ENCODE peak calls at places on chromosomes 4 and X, in four cellular contexts. W is activated gamma-delta T cell treated with anti-CD3 and anti-CD28 coated beads, Interleukin-2, amount 50 U/mL, for 16 hours; Q is tibial nerve; U is caudate nucleus. J is an unnamed sample.

GRCh38 chr4:19614171-19614570 is 637.5 kb upstream of the SLIT2 start:
- DNase-seq in W (no peak), Q (no peak), U (no peak), J (no peak)

GRCh38 chr4:71230258-71230594 is 108.6 kb upstream of the SLC4A4 start:
- DNase-seq in W (no peak), Q (no peak), U (no peak), J (no peak)

GRCh38 chr4:125456075-125456474 is 141.3 kb downstream of the FAT4 start:
- DNase-seq in W (no peak), Q (no peak), U (no peak), J (no peak)

GRCh38 chrX:10633722-10634121 is 13.3 kb upstream of the MID1 start:
- DNase-seq in W (no peak), Q (no peak), U (no peak), J (no peak)

GRCh38 chr4:74548561-74548960 is 103.6 kb downstream of the AREG start:
- DNase-seq in W (no peak), Q (no peak), U (no peak), J (no peak)

GRCh38 chr4:10093801-10094552 is 22.6 kb downstream of the WDR1 start:
- DNase-seq in W (no peak), Q (no peak), U (no peak), J (no peak)

GRCh38 chrX:12065251-12065650 is 73.0 kb upstream of the FRMPD4 start:
- DNase-seq in W (no peak), Q (no peak), U (no peak), J (peak)

GRCh38 chrX:119226431-119226830 is 9.7 kb upstream of the PGRMC1 start:
- DNase-seq in W (no peak), Q (no peak), U (no peak), J (no peak)

GRCh38 chrX:153474718-153475117 is 4.3 kb upstream of the HAUS7 start:
- DNase-seq in W (no peak), Q (no peak), U (no peak), J (peak)

GRCh38 chr4:70734168-70734954 is 12.6 kb downstream of the RUFY3 start:
- DNase-seq in W (peak), Q (no peak), U (no peak), J (peak)

GRCh38 chr4:160319221-160319867 is 1216.5 kb downstream of the RAPGEF2 start:
- DNase-seq in W (no peak), Q (no peak), U (no peak), J (no peak)

GRCh38 chr4:21304061-21304541 is 603.8 kb downstream of the PACRGL start:
- DNase-seq in W (no peak), Q (no peak), U (no peak), J (peak)

GRCh38 chr4:16083217-16084191 is at the start of gene PROM1:
- DNase-seq in W (no peak), Q (no peak), U (no peak), J (peak)

GRCh38 chrX:39960219-39960618 is 137.5 kb downstream of the BCOR start:
- DNase-seq in W (no peak), Q (no peak), U (no peak), J (no peak)

GRCh38 chrX:23616361-23616760 is 50.9 kb upstream of the PRDX4 start:
- DNase-seq in W (no peak), Q (no peak), U (no peak), J (peak)

GRCh38 chr4:6546681-6547447 is 28.1 kb upstream of the MAN2B2 start:
- DNase-seq in W (peak), Q (no peak), U (peak), J (peak)

GRCh38 chrX:86407371-86407770 is 259.1 kb downstream of the DACH2 start:
- DNase-seq in W (no peak), Q (no peak), U (no peak), J (no peak)

GRCh38 chr4:1887065-1887464 is 15.9 kb downstream of the NSD2 start:
- DNase-seq in W (no peak), Q (no peak), U (no peak), J (no peak)

J was measured in neural progenitor cell.